ENCODE peak calls at places on chromosomes 16 and 17, in seven cellular contexts. One of them, this sample, is unnamed.

GRCh38 chr16:1183235-1183907 is 30.5 kb downstream of the CACNA1H start:
- DNase-seq in EL: peak; percentile 41
- DNase-seq in endothelial cell of umbilical vein: peak; percentile 8
- DNase-seq in A549: peak; percentile 69
- DNase-seq in tibial nerve: no peak
- DNase-seq in NCI-H345: no peak
- DNase-seq in NCI-H1092: no peak
- DNase-seq in this sample: no peak

GRCh38 chr17:31321481-31321880 is at the start of gene EVI2A:
- DNase-seq in EL: peak; percentile 85
- DNase-seq in endothelial cell of umbilical vein: peak; percentile 57
- DNase-seq in A549: no peak
- DNase-seq in tibial nerve: no peak
- DNase-seq in NCI-H345: no peak
- DNase-seq in NCI-H1092: no peak
- DNase-seq in this sample: peak; percentile 72

GRCh38 chr16:11583889-11584565 is 2.7 kb downstream of the LITAF start:
- DNase-seq in EL: no peak
- DNase-seq in endothelial cell of umbilical vein: no peak
- DNase-seq in A549: peak; percentile 69
- DNase-seq in tibial nerve: no peak
- DNase-seq in NCI-H345: peak; percentile 24
- DNase-seq in NCI-H1092: no peak
- DNase-seq in this sample: no peak

GRCh38 chr16:82368041-82368440 is 198.0 kb upstream of the MPHOSPH6 start:
- DNase-seq in EL: peak; percentile 27
- DNase-seq in endothelial cell of umbilical vein: peak; percentile 36
- DNase-seq in A549: peak; percentile 32
- DNase-seq in tibial nerve: no peak
- DNase-seq in NCI-H345: no peak
- DNase-seq in NCI-H1092: no peak
- DNase-seq in this sample: peak; percentile 28

GRCh38 chr16:48003226-48003907 is 152.4 kb downstream of the ABCC12 start:
- DNase-seq in EL: no peak
- DNase-seq in endothelial cell of umbilical vein: no peak
- DNase-seq in A549: no peak
- DNase-seq in tibial nerve: peak; percentile 22
- DNase-seq in NCI-H345: no peak
- DNase-seq in NCI-H1092: no peak
- DNase-seq in this sample: no peak

GRCh38 chr16:66107661-66108060 is 258.8 kb upstream of the CDH5 start:
- DNase-seq in EL: peak; percentile 73
- DNase-seq in endothelial cell of umbilical vein: no peak
- DNase-seq in A549: no peak
- DNase-seq in tibial nerve: no peak
- DNase-seq in NCI-H345: no peak
- DNase-seq in NCI-H1092: no peak
- DNase-seq in this sample: no peak

GRCh38 chr16:86375370-86375769 is 135.0 kb upstream of the FOXF1 start:
- DNase-seq in EL: peak; percentile 81
- DNase-seq in endothelial cell of umbilical vein: no peak
- DNase-seq in A549: no peak
- DNase-seq in tibial nerve: no peak
- DNase-seq in NCI-H345: no peak
- DNase-seq in NCI-H1092: no peak
- DNase-seq in this sample: peak; percentile 65

GRCh38 chr16:66696669-66697630 is at the start of gene CMTM4:
- DNase-seq in EL: peak; percentile 84
- DNase-seq in endothelial cell of umbilical vein: peak; percentile 86
- DNase-seq in A549: peak; percentile 81
- DNase-seq in tibial nerve: peak; percentile 63
- DNase-seq in NCI-H345: peak; percentile 80
- DNase-seq in NCI-H1092: peak; percentile 82
- DNase-seq in this sample: peak; percentile 71

GRCh38 chr17:17147821-17148220 is 58.3 kb downstream of the PLD6 start:
- DNase-seq in EL: no peak
- DNase-seq in endothelial cell of umbilical vein: no peak
- DNase-seq in A549: no peak
- DNase-seq in tibial nerve: no peak
- DNase-seq in NCI-H345: no peak
- DNase-seq in NCI-H1092: no peak
- DNase-seq in this sample: no peak

GRCh38 chr16:80294172-80294571 is 246.6 kb upstream of the DYNLRB2 start:
- DNase-seq in EL: peak; percentile 48
- DNase-seq in endothelial cell of umbilical vein: no peak
- DNase-seq in A549: no peak
- DNase-seq in tibial nerve: no peak
- DNase-seq in NCI-H345: no peak
- DNase-seq in NCI-H1092: no peak
- DNase-seq in this sample: no peak

GRCh38 chr17:71709974-71710373 is 410.8 kb upstream of the SOX9 start:
- DNase-seq in EL: peak; percentile 35
- DNase-seq in endothelial cell of umbilical vein: no peak
- DNase-seq in A549: no peak
- DNase-seq in tibial nerve: no peak
- DNase-seq in NCI-H345: peak; percentile 58
- DNase-seq in NCI-H1092: no peak
- DNase-seq in this sample: no peak

This sample was measured in MG63.